ENCODE peak calls at places on chromosomes 13 and 19, in five cellular contexts. Z is heart right ventricle, H is stomach, U is ascending aorta, D is psoas muscle. N is an unnamed sample. For H3K4me1, the result is how much of the 10 kb centered on the place peaks cover.

GRCh38 chr19:6590458-6591319 is at the start of gene CD70:
- DNase-seq in Z (no peak), H (no peak), U (no peak), D (no peak), N (no peak)

GRCh38 chr19:33441277-33441699 is 67.8 kb downstream of the CEBPG start:
- DNase-seq in Z (no peak), H (no peak), U (no peak), D (peak), N (peak)

GRCh38 chr19:7772752-7773291 is 9.8 kb downstream of the CLEC4M start:
- DNase-seq in Z (no peak), H (no peak), U (no peak), D (no peak), N (peak)

GRCh38 chr13:41222259-41222852 is 28.0 kb upstream of the KBTBD7 start:
- DNase-seq in Z (no peak), H (peak), U (no peak), D (no peak), N (peak)

GRCh38 chr13:107271226-107271625 is 703.3 kb upstream of the ARGLU1 start:
- DNase-seq in Z (no peak), H (no peak), U (no peak), D (no peak), N (no peak)

GRCh38 chr13:56735537-56735942 is 405.2 kb upstream of the PRR20A start:
- DNase-seq in Z (no peak), H (no peak), U (no peak), D (peak), N (no peak)

GRCh38 chr19:56567274-56568120 is at the start of gene ZNF470:
- DNase-seq in Z (peak), H (peak), U (peak), D (peak), N (peak)

GRCh38 chr13:66859934-66860867 is 369.9 kb downstream of the PCDH9 start:
- DNase-seq in Z (no peak), H (no peak), U (no peak), D (no peak), N (no peak)

GRCh38 chr13:112556600-112556999 is 31.4 kb downstream of the TUBGCP3 start:
- DNase-seq in Z (no peak), H (no peak), U (no peak), D (no peak), N (no peak)

GRCh38 chr19:13796301-13797057 is 1.2 kb downstream of the ZSWIM4 start:
- DNase-seq in Z (peak), H (peak), U (peak), D (peak), N (no peak)

GRCh38 chr19:1130801-1131717 is 27.3 kb downstream of the GPX4 start:
- DNase-seq in Z (no peak), H (peak), U (no peak), D (no peak), N (peak)

GRCh38 chr19:22882797-22883196 is 50.7 kb downstream of the ZNF723 start:
- DNase-seq in Z (no peak), H (no peak), U (no peak), D (no peak), N (peak)

GRCh38 chr19:15332311-15332996 is at the start of gene BRD4:
- DNase-seq in Z (peak), H (peak), U (no peak), D (peak), N (peak)

GRCh38 chr19:45469835-45470146 is 2.0 kb downstream of the FOSB start:
- DNase-seq in Z (no peak), H (peak), U (no peak), D (no peak), N (no peak)

GRCh38 chr19:46573679-46574522 is 27.2 kb upstream of the CALM3 start:
- DNase-seq in Z (no peak), H (no peak), U (no peak), D (no peak), N (no peak)

GRCh38 chr19:18156268-18156667 is 3.3 kb downstream of the PIK3R2 start:
- DNase-seq in Z (no peak), H (no peak), U (no peak), D (no peak), N (no peak)

GRCh38 chr19:20422616-20423205 is 142.9 kb downstream of the ZNF737 start:
- DNase-seq in Z (no peak), H (no peak), U (no peak), D (peak), N (no peak)
- H3K4me3 ChIP-seq in Z (peak), H (peak), U (peak), D (peak), N (no peak)

GRCh38 chr13:23578411-23579071 is 8.3 kb downstream of the TNFRSF19 start:
- DNase-seq in Z (peak), H (peak), U (no peak), D (peak), N (peak)
- H3K4me1 ChIP-seq in Z (under half), H (under half), U (under half), D (under half), N (under half)

DNA sequence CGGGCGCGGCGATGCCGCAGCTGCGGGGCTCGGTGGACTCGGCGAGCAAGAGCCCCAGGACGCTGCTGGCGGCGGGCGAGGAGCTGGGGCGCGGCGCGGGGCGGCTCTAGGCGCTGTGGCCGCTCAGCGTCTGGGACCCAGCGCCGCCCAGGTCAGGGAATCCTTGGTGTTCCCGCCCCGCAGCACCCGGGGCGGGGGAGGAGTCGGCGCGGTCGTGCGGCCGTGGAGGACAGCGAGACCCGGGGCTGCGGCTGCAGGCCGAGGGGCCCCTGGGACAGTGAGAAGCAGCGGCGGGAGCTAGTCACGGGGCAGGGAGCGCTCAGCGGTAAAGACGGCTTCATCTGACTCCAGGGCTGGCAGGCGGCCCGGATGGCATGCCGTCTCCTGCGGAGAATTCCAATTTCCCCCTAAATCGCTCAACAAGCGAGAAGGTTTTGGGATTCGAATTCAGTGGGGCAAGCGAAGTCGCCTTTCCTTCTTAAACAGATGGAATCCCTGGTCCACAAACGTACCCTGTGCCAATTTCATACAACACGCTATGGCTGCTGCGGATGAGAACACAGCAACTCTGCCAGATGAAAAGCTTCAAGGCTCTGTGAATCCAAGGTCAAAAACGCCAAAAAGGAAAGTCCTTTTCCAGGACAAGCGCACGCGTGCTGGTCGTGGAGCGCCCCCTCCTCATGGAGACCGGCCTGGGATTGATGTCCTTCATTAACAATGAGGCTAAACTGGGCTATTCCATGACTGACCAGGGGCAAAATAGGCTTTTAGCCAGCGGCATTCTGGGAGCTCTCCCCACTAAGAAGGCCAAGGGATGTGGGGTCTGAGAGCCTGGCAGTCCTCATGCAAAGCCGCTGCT is 4.2 kb upstream of the ZSCAN4 start:
- DNase-seq in Z (peak), H (peak), U (no peak), D (peak), N (peak)
- H3K27ac ChIP-seq in Z (no peak), H (peak), U (peak), D (peak), N (peak)

DNA sequence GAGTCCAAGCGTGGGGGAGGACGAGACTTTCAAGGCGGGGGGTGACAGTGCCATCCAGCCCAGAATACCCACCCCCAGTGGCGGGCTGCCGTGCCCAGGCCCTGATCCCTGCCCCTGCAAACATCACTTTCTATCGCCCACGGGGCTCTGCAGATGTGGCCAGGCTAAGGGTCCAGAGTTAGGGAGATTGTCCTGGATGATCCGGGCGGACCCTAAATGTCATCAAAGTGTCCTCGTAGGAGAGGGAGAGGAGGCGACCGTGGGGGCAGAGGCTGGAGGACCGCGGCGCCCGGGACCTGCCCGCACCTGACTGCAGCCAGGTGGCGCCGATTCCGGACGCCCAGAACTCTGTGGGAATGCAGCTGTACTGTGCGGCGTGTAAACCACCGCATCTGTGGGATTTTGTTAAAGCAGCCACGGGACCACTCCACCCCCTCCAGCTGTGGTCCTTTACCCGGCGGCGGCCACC is 32.4 kb downstream of the GJA3 start:
- DNase-seq in Z (no peak), H (peak), U (no peak), D (no peak), N (peak)
- H3K4me3 ChIP-seq in Z (peak), H (peak), U (peak), D (peak), N (peak)

DNA sequence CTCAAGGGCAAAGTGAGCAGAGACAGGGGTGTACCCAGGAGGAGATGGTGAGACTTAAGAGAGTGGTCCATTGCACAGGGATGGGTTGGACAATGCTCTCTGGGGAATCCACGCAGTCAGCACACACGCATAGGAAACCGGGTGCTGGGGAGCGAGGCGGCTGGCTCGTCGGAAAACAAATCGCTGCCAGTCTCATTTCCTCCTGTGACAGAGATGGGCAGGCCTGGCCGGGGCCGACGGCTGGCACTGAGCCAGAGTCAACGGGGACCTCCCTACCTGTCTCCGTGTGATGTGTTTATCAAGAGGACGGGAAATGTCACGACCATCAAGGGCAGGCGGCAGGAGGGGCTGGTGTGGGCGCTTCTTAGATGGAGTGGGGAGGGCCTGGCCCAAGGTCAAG is 27.3 kb downstream of the PTPRS start:
- DNase-seq in Z (no peak), H (peak), U (no peak), D (no peak), N (no peak)
- H3K4me1 ChIP-seq in Z (under half), H (under half), U (under half), D (under half), N (under half)

N was measured in small intestine.